ENCODE peak calls at places on chromosomes 3 and 15, in five cellular contexts. One of them, this sample, is unnamed.

GRCh38 chr15:70466895-70467529 is 296.3 kb downstream of the UACA start:
- DNase-seq in posterior cingulate gyrus: peak
- DNase-seq in RPMI8226: peak
- DNase-seq in NT2/D1: peak
- DNase-seq in stimulated activated CD8-positive, alpha-beta memory T cell treated with anti-CD3 and anti-CD28 coated beads, Interleukin-15, amount 100 ng/mL, for 4 hours: no peak
- DNase-seq in this sample: no peak

GRCh38 chr3:119148493-119149180 is 2.7 kb downstream of the TEX55 start:
- DNase-seq in stimulated activated CD8-positive, alpha-beta memory T cell treated with anti-CD3 and anti-CD28 coated beads, Interleukin-15, amount 100 ng/mL, for 4 hours: no peak
- DNase-seq in posterior cingulate gyrus: no peak
- DNase-seq in NT2/D1: no peak
- DNase-seq in RPMI8226: no peak
- DNase-seq in this sample: no peak

GRCh38 chr3:188899887-188900286 is 271.9 kb upstream of the TPRG1 start:
- DNase-seq in posterior cingulate gyrus: no peak
- DNase-seq in NT2/D1: no peak
- DNase-seq in RPMI8226: no peak
- DNase-seq in stimulated activated CD8-positive, alpha-beta memory T cell treated with anti-CD3 and anti-CD28 coated beads, Interleukin-15, amount 100 ng/mL, for 4 hours: no peak
- DNase-seq in this sample: no peak

GRCh38 chr3:86923071-86923476 is 67.9 kb downstream of the VGLL3 start:
- DNase-seq in RPMI8226: no peak
- DNase-seq in posterior cingulate gyrus: no peak
- DNase-seq in NT2/D1: no peak
- DNase-seq in stimulated activated CD8-positive, alpha-beta memory T cell treated with anti-CD3 and anti-CD28 coated beads, Interleukin-15, amount 100 ng/mL, for 4 hours: no peak
- DNase-seq in this sample: no peak

GRCh38 chr3:8210752-8211405 is 290.7 kb upstream of the LMCD1 start:
- DNase-seq in posterior cingulate gyrus: no peak
- DNase-seq in NT2/D1: no peak
- DNase-seq in stimulated activated CD8-positive, alpha-beta memory T cell treated with anti-CD3 and anti-CD28 coated beads, Interleukin-15, amount 100 ng/mL, for 4 hours: no peak
- DNase-seq in RPMI8226: no peak
- DNase-seq in this sample: no peak

GRCh38 chr15:89462198-89462912 is 34.0 kb downstream of the RHCG start:
- DNase-seq in stimulated activated CD8-positive, alpha-beta memory T cell treated with anti-CD3 and anti-CD28 coated beads, Interleukin-15, amount 100 ng/mL, for 4 hours: no peak
- DNase-seq in RPMI8226: peak
- DNase-seq in NT2/D1: no peak
- DNase-seq in posterior cingulate gyrus: peak
- DNase-seq in this sample: no peak

GRCh38 chr3:43379343-43379742 is 93.0 kb downstream of the SNRK start:
- DNase-seq in posterior cingulate gyrus: no peak
- DNase-seq in RPMI8226: no peak
- DNase-seq in NT2/D1: no peak
- DNase-seq in stimulated activated CD8-positive, alpha-beta memory T cell treated with anti-CD3 and anti-CD28 coated beads, Interleukin-15, amount 100 ng/mL, for 4 hours: no peak
- DNase-seq in this sample: no peak

GRCh38 chr15:63238796-63239195 is 38.6 kb upstream of the APH1B start:
- DNase-seq in stimulated activated CD8-positive, alpha-beta memory T cell treated with anti-CD3 and anti-CD28 coated beads, Interleukin-15, amount 100 ng/mL, for 4 hours: no peak
- DNase-seq in posterior cingulate gyrus: no peak
- DNase-seq in NT2/D1: no peak
- DNase-seq in RPMI8226: no peak
- DNase-seq in this sample: no peak

GRCh38 chr15:47862402-47862801 is 145.1 kb downstream of the SEMA6D start:
- DNase-seq in stimulated activated CD8-positive, alpha-beta memory T cell treated with anti-CD3 and anti-CD28 coated beads, Interleukin-15, amount 100 ng/mL, for 4 hours: no peak
- DNase-seq in posterior cingulate gyrus: no peak
- DNase-seq in NT2/D1: no peak
- DNase-seq in RPMI8226: no peak
- DNase-seq in this sample: no peak

GRCh38 chr3:193403307-193403706 is 24.8 kb upstream of the ATP13A5 start:
- DNase-seq in stimulated activated CD8-positive, alpha-beta memory T cell treated with anti-CD3 and anti-CD28 coated beads, Interleukin-15, amount 100 ng/mL, for 4 hours: no peak
- DNase-seq in posterior cingulate gyrus: no peak
- DNase-seq in RPMI8226: no peak
- DNase-seq in NT2/D1: no peak
- DNase-seq in this sample: no peak

GRCh38 chr3:127484601-127485388 is 105.7 kb downstream of the TPRA1 start:
- DNase-seq in stimulated activated CD8-positive, alpha-beta memory T cell treated with anti-CD3 and anti-CD28 coated beads, Interleukin-15, amount 100 ng/mL, for 4 hours: no peak
- DNase-seq in RPMI8226: no peak
- DNase-seq in NT2/D1: no peak
- DNase-seq in posterior cingulate gyrus: no peak
- DNase-seq in this sample: no peak

GRCh38 chr15:45732544-45733130 is 97.8 kb downstream of the SQOR start:
- DNase-seq in posterior cingulate gyrus: no peak
- DNase-seq in NT2/D1: no peak
- DNase-seq in RPMI8226: peak
- DNase-seq in stimulated activated CD8-positive, alpha-beta memory T cell treated with anti-CD3 and anti-CD28 coated beads, Interleukin-15, amount 100 ng/mL, for 4 hours: no peak
- DNase-seq in this sample: no peak

GRCh38 chr15:66488525-66488924 is 9.0 kb downstream of the SNAPC5 start:
- DNase-seq in posterior cingulate gyrus: no peak
- DNase-seq in RPMI8226: no peak
- DNase-seq in NT2/D1: no peak
- DNase-seq in stimulated activated CD8-positive, alpha-beta memory T cell treated with anti-CD3 and anti-CD28 coated beads, Interleukin-15, amount 100 ng/mL, for 4 hours: no peak
- DNase-seq in this sample: no peak

GRCh38 chr3:36501568-36502075 is 121.3 kb downstream of the STAC start:
- DNase-seq in posterior cingulate gyrus: no peak
- DNase-seq in NT2/D1: no peak
- DNase-seq in RPMI8226: no peak
- DNase-seq in stimulated activated CD8-positive, alpha-beta memory T cell treated with anti-CD3 and anti-CD28 coated beads, Interleukin-15, amount 100 ng/mL, for 4 hours: no peak
- DNase-seq in this sample: no peak

GRCh38 chr3:141386611-141387110 is 18.4 kb downstream of the ZBTB38 start:
- DNase-seq in stimulated activated CD8-positive, alpha-beta memory T cell treated with anti-CD3 and anti-CD28 coated beads, Interleukin-15, amount 100 ng/mL, for 4 hours: no peak
- DNase-seq in RPMI8226: peak
- DNase-seq in NT2/D1: no peak
- DNase-seq in posterior cingulate gyrus: peak
- DNase-seq in this sample: no peak

GRCh38 chr3:139534444-139534812 is 5.1 kb downstream of the RBP1 start:
- DNase-seq in stimulated activated CD8-positive, alpha-beta memory T cell treated with anti-CD3 and anti-CD28 coated beads, Interleukin-15, amount 100 ng/mL, for 4 hours: no peak
- DNase-seq in NT2/D1: no peak
- DNase-seq in RPMI8226: peak
- DNase-seq in posterior cingulate gyrus: no peak
- DNase-seq in this sample: no peak

GRCh38 chr3:15386352-15386751 is 41.0 kb downstream of the METTL6 start:
- DNase-seq in stimulated activated CD8-positive, alpha-beta memory T cell treated with anti-CD3 and anti-CD28 coated beads, Interleukin-15, amount 100 ng/mL, for 4 hours: no peak
- DNase-seq in NT2/D1: no peak
- DNase-seq in posterior cingulate gyrus: no peak
- DNase-seq in RPMI8226: peak
- DNase-seq in this sample: no peak

GRCh38 chr3:52021869-52022268 is 26.2 kb upstream of the RPL29 start:
- DNase-seq in posterior cingulate gyrus: peak
- DNase-seq in NT2/D1: no peak
- DNase-seq in RPMI8226: no peak
- DNase-seq in stimulated activated CD8-positive, alpha-beta memory T cell treated with anti-CD3 and anti-CD28 coated beads, Interleukin-15, amount 100 ng/mL, for 4 hours: no peak
- DNase-seq in this sample: no peak

GRCh38 chr3:179020112-179020511 is 51.5 kb downstream of the ZMAT3 start:
- DNase-seq in RPMI8226: no peak
- DNase-seq in stimulated activated CD8-positive, alpha-beta memory T cell treated with anti-CD3 and anti-CD28 coated beads, Interleukin-15, amount 100 ng/mL, for 4 hours: no peak
- DNase-seq in posterior cingulate gyrus: no peak
- DNase-seq in NT2/D1: no peak
- DNase-seq in this sample: no peak

GRCh38 chr15:85592148-85592547 is 202.6 kb downstream of the KLHL25 start:
- DNase-seq in NT2/D1: no peak
- DNase-seq in posterior cingulate gyrus: no peak
- DNase-seq in RPMI8226: no peak
- DNase-seq in stimulated activated CD8-positive, alpha-beta memory T cell treated with anti-CD3 and anti-CD28 coated beads, Interleukin-15, amount 100 ng/mL, for 4 hours: no peak
- DNase-seq in this sample: no peak

GRCh38 chr3:5974637-5975322 is 787.3 kb downstream of the EDEM1 start:
- DNase-seq in stimulated activated CD8-positive, alpha-beta memory T cell treated with anti-CD3 and anti-CD28 coated beads, Interleukin-15, amount 100 ng/mL, for 4 hours: no peak
- DNase-seq in NT2/D1: no peak
- DNase-seq in RPMI8226: no peak
- DNase-seq in posterior cingulate gyrus: no peak
- DNase-seq in this sample: no peak

GRCh38 chr15:59438891-59439290 is 905 bp downstream of the FAM81A start:
- DNase-seq in NT2/D1: no peak
- DNase-seq in RPMI8226: no peak
- DNase-seq in stimulated activated CD8-positive, alpha-beta memory T cell treated with anti-CD3 and anti-CD28 coated beads, Interleukin-15, amount 100 ng/mL, for 4 hours: no peak
- DNase-seq in posterior cingulate gyrus: peak
- DNase-seq in this sample: no peak

GRCh38 chr3:29827756-29828155 is 546.9 kb downstream of the RBMS3 start:
- DNase-seq in NT2/D1: no peak
- DNase-seq in posterior cingulate gyrus: no peak
- DNase-seq in RPMI8226: no peak
- DNase-seq in stimulated activated CD8-positive, alpha-beta memory T cell treated with anti-CD3 and anti-CD28 coated beads, Interleukin-15, amount 100 ng/mL, for 4 hours: no peak
- DNase-seq in this sample: no peak

GRCh38 chr3:56133423-56133822 is 334.8 kb downstream of the ERC2 start:
- DNase-seq in stimulated activated CD8-positive, alpha-beta memory T cell treated with anti-CD3 and anti-CD28 coated beads, Interleukin-15, amount 100 ng/mL, for 4 hours: no peak
- DNase-seq in posterior cingulate gyrus: no peak
- DNase-seq in RPMI8226: no peak
- DNase-seq in NT2/D1: no peak
- DNase-seq in this sample: no peak

GRCh38 chr3:122301063-122301462 is 24.0 kb upstream of the CSTA start:
- DNase-seq in posterior cingulate gyrus: no peak
- DNase-seq in NT2/D1: no peak
- DNase-seq in stimulated activated CD8-positive, alpha-beta memory T cell treated with anti-CD3 and anti-CD28 coated beads, Interleukin-15, amount 100 ng/mL, for 4 hours: no peak
- DNase-seq in RPMI8226: no peak
- DNase-seq in this sample: no peak

GRCh38 chr3:70999730-71000129 is 583.8 kb downstream of the FOXP1 start:
- DNase-seq in NT2/D1: no peak
- DNase-seq in RPMI8226: no peak
- DNase-seq in posterior cingulate gyrus: no peak
- DNase-seq in stimulated activated CD8-positive, alpha-beta memory T cell treated with anti-CD3 and anti-CD28 coated beads, Interleukin-15, amount 100 ng/mL, for 4 hours: no peak
- DNase-seq in this sample: no peak